ENCODE peak calls at places on chromosomes 6 and 20, in eight cellular contexts. One of them, this sample, is unnamed.

GRCh38 chr20:57478176-57478575 is 46.8 kb downstream of the CTCFL start:
- DNase-seq in AG09309: no peak
- DNase-seq in right cardiac atrium: no peak
- DNase-seq in T47D: no peak
- DNase-seq in stimulated activated CD8-positive, alpha-beta memory T cell treated with anti-CD3 and anti-CD28 coated beads, Interleukin-7, amount 100 ng/mL, for 48 hours: no peak
- DNase-seq in glomerular endothelial cell: no peak
- DNase-seq in NCI-H774: no peak
- DNase-seq in GM03348: no peak
- DNase-seq in this sample: no peak

GRCh38 chr6:11021714-11022113 is 22.4 kb downstream of the ELOVL2 start:
- DNase-seq in AG09309: no peak
- DNase-seq in right cardiac atrium: no peak
- DNase-seq in T47D: no peak
- DNase-seq in stimulated activated CD8-positive, alpha-beta memory T cell treated with anti-CD3 and anti-CD28 coated beads, Interleukin-7, amount 100 ng/mL, for 48 hours: no peak
- DNase-seq in glomerular endothelial cell: no peak
- DNase-seq in NCI-H774: no peak
- DNase-seq in GM03348: no peak
- DNase-seq in this sample: no peak

GRCh38 chr6:89640804-89641203 is 2.3 kb upstream of the LYRM2 start:
- DNase-seq in AG09309: peak
- DNase-seq in right cardiac atrium: no peak
- DNase-seq in T47D: no peak
- DNase-seq in stimulated activated CD8-positive, alpha-beta memory T cell treated with anti-CD3 and anti-CD28 coated beads, Interleukin-7, amount 100 ng/mL, for 48 hours: no peak
- DNase-seq in glomerular endothelial cell: no peak
- DNase-seq in NCI-H774: no peak
- DNase-seq in GM03348: no peak
- DNase-seq in this sample: no peak

GRCh38 chr6:84498905-84499304 is 265.5 kb downstream of the TBX18 start:
- DNase-seq in AG09309: no peak
- DNase-seq in right cardiac atrium: no peak
- DNase-seq in T47D: no peak
- DNase-seq in stimulated activated CD8-positive, alpha-beta memory T cell treated with anti-CD3 and anti-CD28 coated beads, Interleukin-7, amount 100 ng/mL, for 48 hours: no peak
- DNase-seq in glomerular endothelial cell: no peak
- DNase-seq in NCI-H774: no peak
- DNase-seq in GM03348: no peak
- DNase-seq in this sample: no peak

GRCh38 chr20:25056601-25057233 is 1.2 kb downstream of the ACSS1 start:
- DNase-seq in AG09309: no peak
- DNase-seq in right cardiac atrium: peak
- DNase-seq in T47D: no peak
- DNase-seq in stimulated activated CD8-positive, alpha-beta memory T cell treated with anti-CD3 and anti-CD28 coated beads, Interleukin-7, amount 100 ng/mL, for 48 hours: no peak
- DNase-seq in glomerular endothelial cell: no peak
- DNase-seq in NCI-H774: no peak
- DNase-seq in GM03348: no peak
- DNase-seq in this sample: no peak

GRCh38 chr6:144578385-144579350 is 293.5 kb downstream of the UTRN start:
- DNase-seq in AG09309: no peak
- DNase-seq in right cardiac atrium: no peak
- DNase-seq in T47D: no peak
- DNase-seq in stimulated activated CD8-positive, alpha-beta memory T cell treated with anti-CD3 and anti-CD28 coated beads, Interleukin-7, amount 100 ng/mL, for 48 hours: no peak
- DNase-seq in glomerular endothelial cell: no peak
- DNase-seq in NCI-H774: no peak
- DNase-seq in GM03348: peak
- DNase-seq in this sample: no peak

GRCh38 chr6:43256670-43257664 is 13.7 kb downstream of the TTBK1 start:
- DNase-seq in AG09309: no peak
- DNase-seq in right cardiac atrium: no peak
- DNase-seq in T47D: no peak
- DNase-seq in stimulated activated CD8-positive, alpha-beta memory T cell treated with anti-CD3 and anti-CD28 coated beads, Interleukin-7, amount 100 ng/mL, for 48 hours: no peak
- DNase-seq in glomerular endothelial cell: no peak
- DNase-seq in NCI-H774: no peak
- DNase-seq in GM03348: no peak
- DNase-seq in this sample: no peak

GRCh38 chr20:59825944-59826759 is 107.3 kb downstream of the SYCP2 start:
- DNase-seq in AG09309: no peak
- DNase-seq in right cardiac atrium: peak
- DNase-seq in T47D: peak
- DNase-seq in stimulated activated CD8-positive, alpha-beta memory T cell treated with anti-CD3 and anti-CD28 coated beads, Interleukin-7, amount 100 ng/mL, for 48 hours: no peak
- DNase-seq in glomerular endothelial cell: no peak
- DNase-seq in NCI-H774: peak
- DNase-seq in GM03348: no peak
- DNase-seq in this sample: no peak

GRCh38 chr6:166005401-166005845 is 162.2 kb downstream of the TBXT start:
- DNase-seq in AG09309: no peak
- DNase-seq in right cardiac atrium: peak
- DNase-seq in T47D: no peak
- DNase-seq in stimulated activated CD8-positive, alpha-beta memory T cell treated with anti-CD3 and anti-CD28 coated beads, Interleukin-7, amount 100 ng/mL, for 48 hours: no peak
- DNase-seq in glomerular endothelial cell: no peak
- DNase-seq in NCI-H774: peak
- DNase-seq in GM03348: no peak
- DNase-seq in this sample: no peak

GRCh38 chr20:48283470-48284110 is 498.3 kb upstream of the SULF2 start:
- DNase-seq in AG09309: peak
- DNase-seq in right cardiac atrium: peak
- DNase-seq in T47D: peak
- DNase-seq in stimulated activated CD8-positive, alpha-beta memory T cell treated with anti-CD3 and anti-CD28 coated beads, Interleukin-7, amount 100 ng/mL, for 48 hours: no peak
- DNase-seq in glomerular endothelial cell: peak
- DNase-seq in NCI-H774: no peak
- DNase-seq in GM03348: peak
- DNase-seq in this sample: no peak

GRCh38 chr6:138498575-138499302 is 555 bp downstream of the NHSL1 start:
- DNase-seq in AG09309: no peak
- DNase-seq in right cardiac atrium: no peak
- DNase-seq in T47D: peak
- DNase-seq in stimulated activated CD8-positive, alpha-beta memory T cell treated with anti-CD3 and anti-CD28 coated beads, Interleukin-7, amount 100 ng/mL, for 48 hours: no peak
- DNase-seq in glomerular endothelial cell: no peak
- DNase-seq in NCI-H774: no peak
- DNase-seq in GM03348: no peak
- DNase-seq in this sample: no peak

This sample was measured in iPS DF 6.9.